ENCODE peak calls at places on chromosomes 7 and 10, in five cellular contexts. One of them, this sample, is unnamed.

GRCh38 chr10:60099998-60100747 is 193.8 kb upstream of the CCDC6 start:
- DNase-seq in GM23338: peak; percentile 73
- DNase-seq in astrocyte of the spinal cord: peak; percentile 73
- DNase-seq in CD8-positive, alpha-beta T cell: no peak
- DNase-seq in heart left ventricle: no peak
- DNase-seq in this sample: peak; percentile 77

GRCh38 chr10:52488606-52489485 is 174.8 kb downstream of the DKK1 start:
- DNase-seq in GM23338: peak; percentile 63
- DNase-seq in astrocyte of the spinal cord: peak; percentile 59
- DNase-seq in CD8-positive, alpha-beta T cell: no peak
- DNase-seq in heart left ventricle: no peak
- DNase-seq in this sample: peak; percentile 43

GRCh38 chr7:141597966-141598365 is 46.8 kb downstream of the AGK start:
- DNase-seq in GM23338: no peak
- DNase-seq in astrocyte of the spinal cord: no peak
- DNase-seq in CD8-positive, alpha-beta T cell: no peak
- DNase-seq in heart left ventricle: no peak
- DNase-seq in this sample: no peak

GRCh38 chr10:119644994-119645393 is 6.2 kb upstream of the BAG3 start:
- DNase-seq in GM23338: no peak
- DNase-seq in astrocyte of the spinal cord: no peak
- DNase-seq in CD8-positive, alpha-beta T cell: no peak
- DNase-seq in heart left ventricle: no peak
- DNase-seq in this sample: no peak

GRCh38 chr10:33332183-33333031 is 2.1 kb downstream of the NRP1 start:
- DNase-seq in GM23338: no peak
- DNase-seq in astrocyte of the spinal cord: peak; percentile 56
- DNase-seq in CD8-positive, alpha-beta T cell: no peak
- DNase-seq in heart left ventricle: no peak
- DNase-seq in this sample: no peak

GRCh38 chr7:143248781-143249354 is 14.4 kb upstream of the GSTK1 start:
- DNase-seq in GM23338: no peak
- DNase-seq in astrocyte of the spinal cord: no peak
- DNase-seq in CD8-positive, alpha-beta T cell: no peak
- DNase-seq in heart left ventricle: no peak
- DNase-seq in this sample: no peak

GRCh38 chr7:151779255-151779654 is 97.7 kb downstream of the PRKAG2 start:
- DNase-seq in GM23338: no peak
- DNase-seq in astrocyte of the spinal cord: no peak
- DNase-seq in CD8-positive, alpha-beta T cell: no peak
- DNase-seq in heart left ventricle: no peak
- DNase-seq in this sample: no peak

GRCh38 chr7:5214236-5214635 is 24.2 kb downstream of the WIPI2 start:
- DNase-seq in GM23338: no peak
- DNase-seq in astrocyte of the spinal cord: no peak
- DNase-seq in CD8-positive, alpha-beta T cell: no peak
- DNase-seq in heart left ventricle: no peak
- DNase-seq in this sample: no peak

GRCh38 chr10:79886345-79886744 is 59.8 kb downstream of the NUTM2E start:
- DNase-seq in GM23338: no peak
- DNase-seq in astrocyte of the spinal cord: no peak
- DNase-seq in CD8-positive, alpha-beta T cell: no peak
- DNase-seq in heart left ventricle: no peak
- DNase-seq in this sample: no peak

GRCh38 chr10:13139150-13139549 is 22.2 kb upstream of the MCM10 start:
- DNase-seq in GM23338: peak; percentile 44
- DNase-seq in astrocyte of the spinal cord: no peak
- DNase-seq in CD8-positive, alpha-beta T cell: no peak
- DNase-seq in heart left ventricle: no peak
- DNase-seq in this sample: no peak

GRCh38 chr10:5720182-5720581 is 35.5 kb downstream of the TASOR2 start:
- DNase-seq in GM23338: no peak
- DNase-seq in astrocyte of the spinal cord: no peak
- DNase-seq in CD8-positive, alpha-beta T cell: no peak
- DNase-seq in heart left ventricle: no peak
- DNase-seq in this sample: no peak

GRCh38 chr10:61857746-61858145 is 43.8 kb upstream of the ARID5B start:
- DNase-seq in GM23338: no peak
- DNase-seq in astrocyte of the spinal cord: no peak
- DNase-seq in CD8-positive, alpha-beta T cell: no peak
- DNase-seq in heart left ventricle: no peak
- DNase-seq in this sample: no peak

GRCh38 chr7:140672382-140673062 is at the start of gene ADCK2:
- DNase-seq in GM23338: peak; percentile 84
- DNase-seq in astrocyte of the spinal cord: no peak
- DNase-seq in CD8-positive, alpha-beta T cell: peak; percentile 63
- DNase-seq in heart left ventricle: peak; percentile 75
- DNase-seq in this sample: no peak

GRCh38 chr7:38105874-38106483 is 72.1 kb upstream of the STARD3NL start:
- DNase-seq in GM23338: peak; percentile 74
- DNase-seq in astrocyte of the spinal cord: peak; percentile 63
- DNase-seq in CD8-positive, alpha-beta T cell: no peak
- DNase-seq in heart left ventricle: no peak
- DNase-seq in this sample: peak; percentile 55

GRCh38 chr7:744854-745430 is 17.9 kb upstream of the PRKAR1B start:
- DNase-seq in GM23338: no peak
- DNase-seq in astrocyte of the spinal cord: no peak
- DNase-seq in CD8-positive, alpha-beta T cell: no peak
- DNase-seq in heart left ventricle: peak; percentile 13
- DNase-seq in this sample: no peak

GRCh38 chr7:138244606-138245005 is 168.3 kb downstream of the AKR1D1 start:
- DNase-seq in GM23338: no peak
- DNase-seq in astrocyte of the spinal cord: no peak
- DNase-seq in CD8-positive, alpha-beta T cell: no peak
- DNase-seq in heart left ventricle: no peak
- DNase-seq in this sample: no peak

DNA sequence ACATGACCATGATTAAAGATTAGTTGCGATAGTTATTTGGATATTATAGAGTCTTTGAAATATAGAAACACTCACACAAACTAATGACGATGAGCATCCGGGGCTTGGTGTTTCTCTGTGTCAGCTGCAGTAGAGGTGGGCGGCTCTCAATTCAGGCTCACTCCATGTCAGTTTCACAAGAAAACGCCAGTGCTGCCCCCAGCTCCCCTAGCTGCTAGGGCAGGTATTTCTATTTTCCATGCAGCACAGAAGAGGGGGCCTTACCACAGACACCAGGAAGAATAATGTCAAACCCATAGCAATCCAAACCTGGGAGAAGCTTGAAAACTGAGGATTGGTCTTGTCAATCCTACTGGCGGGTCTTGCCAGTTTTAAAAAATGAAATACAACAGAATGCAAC is 197.1 kb downstream of the PHTF2 start:
- DNase-seq in GM23338: peak; percentile 74
- DNase-seq in astrocyte of the spinal cord: no peak
- DNase-seq in CD8-positive, alpha-beta T cell: no peak
- DNase-seq in heart left ventricle: no peak
- DNase-seq in this sample: no peak
- TF ChIP-seq CTCF in GM23338: peak; percentile 54
- TF ChIP-seq CTCF in astrocyte of the spinal cord: no peak
- TF ChIP-seq CTCF in CD8-positive, alpha-beta T cell: no peak
- TF ChIP-seq CTCF in heart left ventricle: no peak
- TF ChIP-seq CTCF in this sample: no peak

GRCh38 chr10:11684717-11685645 is 57.2 kb upstream of the ECHDC3 start:
- DNase-seq in GM23338: no peak
- DNase-seq in astrocyte of the spinal cord: peak; percentile 87
- DNase-seq in CD8-positive, alpha-beta T cell: peak; percentile 42
- DNase-seq in heart left ventricle: peak; percentile 68
- DNase-seq in this sample: peak; percentile 80

GRCh38 chr10:11687357-11687771 is 54.8 kb upstream of the ECHDC3 start:
- DNase-seq in GM23338: peak; percentile 35
- DNase-seq in astrocyte of the spinal cord: no peak
- DNase-seq in CD8-positive, alpha-beta T cell: no peak
- DNase-seq in heart left ventricle: no peak
- DNase-seq in this sample: no peak

GRCh38 chr10:11687779-11688447 is 54.3 kb upstream of the ECHDC3 start:
- DNase-seq in GM23338: no peak
- DNase-seq in astrocyte of the spinal cord: no peak
- DNase-seq in CD8-positive, alpha-beta T cell: no peak
- DNase-seq in heart left ventricle: no peak
- DNase-seq in this sample: no peak

GRCh38 chr10:11683529-11684320 is 58.5 kb upstream of the ECHDC3 start:
- DNase-seq in GM23338: no peak
- DNase-seq in astrocyte of the spinal cord: no peak
- DNase-seq in CD8-positive, alpha-beta T cell: no peak
- DNase-seq in heart left ventricle: no peak
- DNase-seq in this sample: no peak

DNA sequence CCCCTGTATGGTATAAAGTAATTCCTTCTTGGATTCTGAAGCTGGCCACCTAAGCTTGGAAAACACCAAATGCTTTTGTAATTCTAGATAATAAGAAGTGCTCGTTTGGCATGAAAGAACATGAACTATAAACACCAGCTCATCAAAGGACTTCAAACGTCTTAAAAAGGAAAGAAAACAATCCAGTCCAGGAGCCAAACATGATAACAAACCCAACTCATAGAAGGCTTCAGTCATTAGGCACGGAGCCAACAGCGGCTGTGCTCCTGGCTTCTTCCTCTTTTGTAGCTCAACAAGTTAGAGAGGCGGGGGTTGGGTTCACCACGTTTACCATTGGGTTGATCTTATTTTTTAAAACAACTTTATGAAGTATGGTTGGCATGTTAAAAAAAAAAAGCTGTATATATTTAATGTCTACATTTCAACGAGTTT is 56.4 kb upstream of the ECHDC3 start:
- DNase-seq in GM23338: no peak
- DNase-seq in astrocyte of the spinal cord: peak; percentile 59
- DNase-seq in CD8-positive, alpha-beta T cell: peak; percentile 47
- DNase-seq in heart left ventricle: peak; percentile 64
- DNase-seq in this sample: peak; percentile 40
- H3K4me3 ChIP-seq in GM23338: no peak overlapping the region
- H3K4me3 ChIP-seq in astrocyte of the spinal cord: no peak overlapping the region
- H3K4me3 ChIP-seq in CD8-positive, alpha-beta T cell: peak overlapping the region; percentile 16
- H3K4me3 ChIP-seq in heart left ventricle: no peak overlapping the region
- H3K4me3 ChIP-seq in this sample: no peak overlapping the region

DNA sequence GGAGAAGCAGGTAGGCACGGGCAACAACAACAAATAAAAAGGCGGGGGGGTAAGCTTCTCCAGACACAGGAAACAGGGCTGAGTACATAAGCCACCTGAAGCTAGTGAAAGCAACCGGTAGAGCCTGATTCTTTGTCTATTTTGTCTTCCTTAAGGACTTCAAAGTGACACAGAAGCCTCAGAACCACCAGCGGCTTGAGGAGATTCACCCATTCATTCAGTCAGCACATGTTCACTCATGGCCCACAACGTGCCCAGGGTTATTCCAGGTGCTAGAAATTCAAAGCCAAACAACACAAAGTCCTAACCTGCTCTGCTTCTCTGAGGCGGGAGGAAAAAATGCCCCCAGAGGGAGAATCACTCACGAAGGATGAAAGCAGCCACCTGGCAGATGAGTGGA is 69.3 kb upstream of the C7orf33 start:
- DNase-seq in GM23338: no peak
- DNase-seq in astrocyte of the spinal cord: no peak
- DNase-seq in CD8-positive, alpha-beta T cell: no peak
- DNase-seq in heart left ventricle: no peak
- DNase-seq in this sample: no peak
- TF ChIP-seq CTCF in GM23338: no peak
- TF ChIP-seq CTCF in astrocyte of the spinal cord: no peak
- TF ChIP-seq CTCF in CD8-positive, alpha-beta T cell: no peak
- TF ChIP-seq CTCF in heart left ventricle: no peak
- TF ChIP-seq CTCF in this sample: no peak

GRCh38 chr7:76405738-76406137 is 3.8 kb downstream of the SSC4D start:
- DNase-seq in GM23338: no peak
- DNase-seq in astrocyte of the spinal cord: no peak
- DNase-seq in CD8-positive, alpha-beta T cell: no peak
- DNase-seq in heart left ventricle: no peak
- DNase-seq in this sample: no peak

GRCh38 chr7:76407718-76408117 is 1.8 kb downstream of the SSC4D start:
- DNase-seq in GM23338: no peak
- DNase-seq in astrocyte of the spinal cord: no peak
- DNase-seq in CD8-positive, alpha-beta T cell: no peak
- DNase-seq in heart left ventricle: no peak
- DNase-seq in this sample: no peak

GRCh38 chr7:76408121-76408560 is 1.4 kb downstream of the SSC4D start:
- DNase-seq in GM23338: no peak
- DNase-seq in astrocyte of the spinal cord: no peak
- DNase-seq in CD8-positive, alpha-beta T cell: no peak
- DNase-seq in heart left ventricle: no peak
- DNase-seq in this sample: no peak

GRCh38 chr7:76412249-76412648 is 2.8 kb upstream of the SSC4D start:
- DNase-seq in GM23338: no peak
- DNase-seq in astrocyte of the spinal cord: no peak
- DNase-seq in CD8-positive, alpha-beta T cell: no peak
- DNase-seq in heart left ventricle: no peak
- DNase-seq in this sample: no peak

DNA sequence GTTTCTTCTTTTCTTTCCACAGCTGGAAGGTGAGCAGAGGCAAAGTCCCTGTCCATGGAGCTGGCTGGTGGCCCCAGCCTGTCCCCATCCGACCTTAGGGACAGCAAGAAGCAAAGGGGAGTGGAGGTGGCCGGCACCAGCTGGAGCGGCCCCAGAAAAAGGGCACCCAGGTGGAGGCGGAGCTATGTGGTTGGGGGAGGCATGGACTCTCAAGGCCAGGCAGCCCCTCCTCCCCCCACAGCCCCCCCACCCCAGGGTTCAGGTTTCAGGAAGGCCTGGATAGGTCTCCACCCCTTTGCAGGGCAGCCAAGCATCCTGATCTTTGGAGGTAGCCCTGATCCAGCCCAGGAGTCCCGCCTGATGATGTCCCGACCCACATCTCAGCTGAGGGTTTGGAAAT is at the start of gene SSC4D:
- DNase-seq in GM23338: peak; percentile 91
- DNase-seq in astrocyte of the spinal cord: no peak
- DNase-seq in CD8-positive, alpha-beta T cell: no peak
- DNase-seq in heart left ventricle: no peak
- DNase-seq in this sample: no peak
- H3K4me3 ChIP-seq in GM23338: peak within 1 kb of the TSS; percentile 69
- H3K4me3 ChIP-seq in astrocyte of the spinal cord: no peak within 1 kb of the TSS
- H3K4me3 ChIP-seq in CD8-positive, alpha-beta T cell: no peak within 1 kb of the TSS
- H3K4me3 ChIP-seq in heart left ventricle: no peak within 1 kb of the TSS
- H3K4me3 ChIP-seq in this sample: no peak within 1 kb of the TSS

DNA sequence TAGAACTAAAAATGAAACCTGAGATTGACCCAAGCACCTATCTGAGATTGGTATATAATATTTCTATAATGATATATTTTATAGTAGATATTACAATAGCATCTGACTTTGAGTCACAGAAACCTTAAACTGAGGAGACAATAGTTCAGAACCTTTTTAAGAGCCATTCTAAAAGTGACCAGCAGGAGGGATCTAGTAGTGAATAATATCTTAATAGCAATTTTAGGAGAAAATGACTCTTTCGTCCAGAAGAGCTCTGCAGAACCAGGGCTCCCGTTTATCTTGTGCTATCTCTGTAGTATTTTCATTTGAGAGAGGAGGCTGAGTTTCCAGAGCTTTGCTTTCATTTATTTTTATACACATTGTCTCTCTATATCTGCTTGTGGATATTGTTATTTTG is 68.1 kb downstream of the PODXL start:
- DNase-seq in GM23338: peak; percentile 45
- DNase-seq in astrocyte of the spinal cord: no peak
- DNase-seq in CD8-positive, alpha-beta T cell: no peak
- DNase-seq in heart left ventricle: no peak
- DNase-seq in this sample: no peak
- TF ChIP-seq CTCF in GM23338: no peak
- TF ChIP-seq CTCF in astrocyte of the spinal cord: peak; percentile 23
- TF ChIP-seq CTCF in CD8-positive, alpha-beta T cell: peak; percentile 34
- TF ChIP-seq CTCF in heart left ventricle: no peak
- TF ChIP-seq CTCF in this sample: peak; percentile 24

This sample was measured in astrocyte of the cerebellum.